ENCODE peak calls at places on chromosomes 7 and 10, in four cellular contexts. Q, E, H and G are unnamed samples.
A peak's percentile ranks its signal among the peaks of the same experiment; 100 is the strongest.

GRCh38 chr10:94115725-94116124 is 122.0 kb downstream of the PLCE1 start:
- DNase-seq in H (no peak), Q (no peak), E (peak; percentile 71), G (no peak)

GRCh38 chr7:154651501-154651900 is 351.4 kb downstream of the PAXIP1 start:
- DNase-seq in Q (no peak), E (no peak), H (no peak), G (no peak)

GRCh38 chr7:13749666-13750065 is 239.8 kb downstream of the ETV1 start:
- DNase-seq in E (no peak), H (no peak), Q (no peak), G (no peak)

GRCh38 chr10:101001225-101002035 is 1.8 kb downstream of the LZTS2 start:
- DNase-seq in E (peak; percentile 94), Q (peak; percentile 94), H (peak; percentile 89), G (no peak)

GRCh38 chr10:77156406-77156879 is 481.2 kb downstream of the KCNMA1 start:
- DNase-seq in E (peak; percentile 85), Q (peak; percentile 77), H (peak; percentile 90), G (no peak)

GRCh38 chr7:80593869-80594587 is 44.4 kb upstream of the CD36 start:
- DNase-seq in E (no peak), H (no peak), Q (no peak), G (no peak)

GRCh38 chr10:8156918-8157317 is 102.4 kb downstream of the GATA3 start:
- DNase-seq in Q (no peak), H (no peak), E (no peak), G (no peak)

GRCh38 chr7:44144426-44144967 is 3.4 kb upstream of the MYL7 start:
- DNase-seq in Q (no peak), H (no peak), E (no peak), G (no peak)

GRCh38 chr10:6755891-6756460 is 175.9 kb upstream of the PRKCQ start:
- DNase-seq in H (no peak), E (peak; percentile 85), Q (peak; percentile 77), G (no peak)

GRCh38 chr10:84294766-84295447 is 33.5 kb upstream of the CCSER2 start:
- DNase-seq in E (no peak), Q (no peak), H (peak; percentile 39), G (no peak)

GRCh38 chr10:47238331-47239095 is 61.5 kb upstream of the GDF10 start:
- DNase-seq in Q (no peak), E (no peak), H (no peak), G (no peak)

GRCh38 chr7:139246905-139247304 is 15.9 kb downstream of the UBN2 start:
- DNase-seq in H (peak; percentile 68), E (peak; percentile 92), Q (peak; percentile 38), G (no peak)

GRCh38 chr7:100209493-100209892 is 10.3 kb upstream of the PVRIG start:
- DNase-seq in Q (no peak), E (no peak), H (no peak), G (no peak)

GRCh38 chr7:3285652-3286051 is 15.4 kb upstream of the SDK1 start:
- DNase-seq in Q (no peak), H (no peak), E (no peak), G (no peak)

GRCh38 chr7:46108272-46108671 is 187.2 kb upstream of the IGFBP3 start:
- DNase-seq in E (no peak), H (no peak), Q (no peak), G (no peak)

GRCh38 chr10:43113201-43113893 is 24.9 kb upstream of the CSGALNACT2 start:
- DNase-seq in H (no peak), Q (no peak), E (no peak), G (no peak)

GRCh38 chr10:16964571-16965241 is 147.5 kb upstream of the RSU1 start:
- DNase-seq in H (no peak), E (no peak), Q (peak; percentile 79), G (no peak)

GRCh38 chr7:101950450-101951119 is 133.2 kb downstream of the CUX1 start:
- DNase-seq in Q (peak; percentile 54), H (peak; percentile 82), E (peak; percentile 84), G (no peak)

GRCh38 chr7:146115665-146116451 is 743 bp upstream of the CNTNAP2 start:
- DNase-seq in E (peak; percentile 23), H (peak; percentile 10), Q (no peak), G (peak; percentile 92)

GRCh38 chr7:144937199-144937598 is 101.3 kb upstream of the TPK1 start:
- DNase-seq in H (no peak), E (no peak), Q (no peak), G (no peak)

GRCh38 chr10:52517017-52517416 is 202.9 kb downstream of the DKK1 start:
- DNase-seq in H (no peak), E (no peak), Q (no peak), G (peak; percentile 14)

GRCh38 chr10:60905580-60905979 is 38.4 kb downstream of the RHOBTB1 start:
- DNase-seq in Q (peak; percentile 44), E (peak; percentile 35), H (peak; percentile 92), G (no peak)

GRCh38 chr7:80783177-80783687 is 135.6 kb downstream of the SEMA3C start:
- DNase-seq in Q (no peak), E (no peak), H (no peak), G (no peak)

GRCh38 chr7:3861941-3862340 is 560.9 kb downstream of the SDK1 start:
- DNase-seq in E (peak; percentile 51), Q (peak; percentile 49), H (peak; percentile 41), G (no peak)

GRCh38 chr7:140084972-140085371 is 22.2 kb upstream of the PARP12 start:
- DNase-seq in E (no peak), Q (no peak), H (no peak), G (no peak)

GRCh38 chr7:155785536-155785935 is 26.7 kb downstream of the SHH start:
- DNase-seq in E (peak; percentile 63), Q (no peak), H (peak; percentile 14), G (no peak)

DNA sequence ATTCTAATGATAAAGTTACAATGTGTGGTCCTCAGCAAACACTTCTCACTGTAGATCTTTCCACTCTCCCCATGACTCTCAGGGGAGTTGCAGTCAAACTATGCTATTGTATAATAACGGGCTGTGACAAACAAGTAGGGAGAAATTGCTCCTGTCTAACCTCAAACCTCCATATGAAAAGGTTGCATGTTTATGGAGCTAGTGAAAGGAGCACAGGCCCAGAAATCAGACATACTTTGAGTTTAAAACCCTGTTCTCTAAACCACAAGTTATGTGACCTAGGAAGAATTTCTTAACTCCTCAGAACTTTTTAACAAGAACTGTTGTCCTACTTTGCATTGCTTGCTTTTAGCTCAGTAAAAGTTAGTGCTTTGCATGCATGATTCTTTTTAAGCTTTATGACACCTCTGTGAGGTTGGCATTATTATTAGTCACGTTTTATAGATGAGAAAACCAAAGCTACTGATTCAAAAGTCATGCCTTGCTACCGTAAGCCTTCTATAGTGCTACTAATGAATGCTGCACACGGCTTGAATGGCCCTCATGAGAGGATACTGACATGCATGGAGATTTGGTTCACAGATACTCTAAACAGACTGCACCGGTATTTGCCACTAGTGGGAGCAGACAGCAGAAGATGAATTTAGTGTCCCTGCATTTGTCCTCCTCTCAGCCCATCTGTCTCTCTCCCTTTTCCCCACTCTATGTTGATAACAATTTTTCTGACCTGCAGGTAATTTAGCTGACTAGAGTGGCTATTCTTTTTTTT is 129.5 kb upstream of the PCGF5 start:
- DNase-seq in E (peak; percentile 15), H (peak; percentile 6), Q (no peak), G (no peak)
- TF ChIP-seq CTCF in E (peak; percentile 33), H (peak; percentile 30), Q (peak; percentile 12), G (peak; percentile 30)

GRCh38 chr7:28020302-28020940 is 160.2 kb downstream of the JAZF1 start:
- DNase-seq in Q (peak; percentile 79), H (peak; percentile 87), E (peak; percentile 84), G (peak; percentile 39)
- TF ChIP-seq CTCF in Q (peak; percentile 73), H (peak; percentile 85), E (peak; percentile 94), G (peak; percentile 88)

GRCh38 chr10:35819011-35819410 is 176.9 kb upstream of the FZD8 start:
- DNase-seq in H (no peak), E (no peak), Q (no peak), G (no peak)

GRCh38 chr10:35821339-35821911 is 179.3 kb upstream of the FZD8 start:
- DNase-seq in H (peak; percentile 22), Q (no peak), E (no peak), G (no peak)

GRCh38 chr10:35824704-35825103 is 182.6 kb upstream of the FZD8 start:
- DNase-seq in Q (no peak), E (no peak), H (peak; percentile 60), G (no peak)

GRCh38 chr10:35819736-35820135 is 177.6 kb upstream of the FZD8 start:
- DNase-seq in Q (no peak), E (no peak), H (no peak), G (no peak)

GRCh38 chr10:35822316-35822715 is 180.2 kb upstream of the FZD8 start:
- DNase-seq in H (peak; percentile 91), E (peak; percentile 76), Q (peak; percentile 10), G (peak; percentile 5)
- TF ChIP-seq CTCF in H (peak; percentile 72), E (peak; percentile 39), Q (no peak), G (peak; percentile 19)

GRCh38 chr7:98617960-98618418 is 904 bp downstream of the NPTX2 start:
- DNase-seq in Q (no peak), E (no peak), H (no peak), G (no peak)

GRCh38 chr7:98619450-98620321 is 2.6 kb downstream of the NPTX2 start:
- DNase-seq in E (peak; percentile 28), H (peak; percentile 83), Q (no peak), G (no peak)

GRCh38 chr7:98618786-98619185 is 1.7 kb downstream of the NPTX2 start:
- DNase-seq in E (no peak), H (peak; percentile 60), Q (no peak), G (no peak)

GRCh38 chr7:98616381-98617050 is 569 bp upstream of the NPTX2 start:
- DNase-seq in Q (no peak), H (no peak), E (no peak), G (no peak)

GRCh38 chr7:98617051-98617959 is at the start of gene NPTX2:
- DNase-seq in E (no peak), H (peak; percentile 12), Q (peak; percentile 87), G (peak; percentile 70)
- TF ChIP-seq CTCF in E (no peak), H (no peak), Q (no peak), G (peak; percentile 43)

GRCh38 chr7:76381814-76382213 is 23.0 kb upstream of the YWHAG start:
- DNase-seq in E (no peak), Q (no peak), H (no peak), G (no peak)
- TF ChIP-seq CTCF in E (peak; percentile 24), Q (no peak), H (peak; percentile 29), G (peak; percentile 35)

GRCh38 chr7:23431596-23432284 is 38.6 kb downstream of the IGF2BP3 start:
- DNase-seq in Q (no peak), E (no peak), H (peak; percentile 24), G (no peak)

GRCh38 chr7:23430902-23431259 is 39.4 kb downstream of the IGF2BP3 start:
- DNase-seq in Q (no peak), H (no peak), E (no peak), G (no peak)

GRCh38 chr7:23438171-23438570 is 32.1 kb downstream of the IGF2BP3 start:
- DNase-seq in Q (no peak), H (no peak), E (no peak), G (no peak)

DNA sequence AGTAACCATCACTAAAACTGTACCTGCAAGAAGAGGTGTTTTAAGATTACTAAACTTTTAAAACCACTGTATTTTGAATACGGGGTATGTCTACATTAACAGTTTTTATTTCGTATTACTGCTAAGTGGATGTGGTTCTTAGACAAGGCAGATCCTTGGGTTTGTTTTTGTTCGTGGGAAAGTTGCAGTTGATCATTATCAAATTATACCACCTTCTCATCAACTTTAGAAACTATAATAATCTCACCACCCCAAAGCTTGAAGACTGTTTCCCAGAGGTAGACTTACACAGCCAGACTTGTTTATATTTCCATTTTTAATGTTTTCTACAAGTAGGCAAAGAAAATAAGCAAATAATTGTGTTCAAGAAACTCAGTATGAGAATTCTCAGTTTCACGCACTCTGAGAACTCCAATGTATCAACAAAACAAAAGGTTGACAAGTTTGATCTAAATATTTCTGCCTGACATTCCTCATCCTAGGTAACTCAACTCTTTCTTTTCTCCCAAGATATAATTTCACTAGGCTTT is 36.1 kb downstream of the IGF2BP3 start:
- DNase-seq in H (no peak), Q (no peak), E (no peak), G (no peak)
- TF ChIP-seq CTCF in H (no peak), Q (no peak), E (no peak), G (no peak)